ENCODE peak calls at places on chromosomes 1 and 21, in six cellular contexts. Z is NT2/D1, A is neural progenitor cell, S is uterus, O is H9, J is mucosa of descending colon. V is an unnamed sample. For H3K4me1, the result is how much of the 10 kb centered on the place peaks cover.

GRCh38 chr1:245461681-245462080 is 306.9 kb downstream of the KIF26B start:
- DNase-seq in Z (no peak), A (no peak), S (no peak), O (no peak), J (no peak), V (no peak)

GRCh38 chr1:86778510-86779218 is 74.3 kb downstream of the SH3GLB1 start:
- DNase-seq in Z (no peak), A (no peak), S (no peak), O (no peak), J (no peak), V (no peak)

GRCh38 chr1:165527251-165527650 is 16.5 kb upstream of the LRRC52 start:
- DNase-seq in Z (no peak), A (no peak), S (no peak), O (no peak), J (no peak), V (no peak)

GRCh38 chr1:18112611-18113010 is 5.0 kb downstream of the IGSF21 start:
- DNase-seq in Z (no peak), A (no peak), S (no peak), O (no peak), J (no peak), V (no peak)

GRCh38 chr1:5448486-5448885 is 543.7 kb downstream of the NPHP4 start:
- DNase-seq in Z (peak), A (peak), S (no peak), O (peak), J (peak), V (no peak)

GRCh38 chr1:196034080-196034706 is 574.0 kb downstream of the KCNT2 start:
- DNase-seq in Z (peak), A (peak), S (no peak), O (peak), J (no peak), V (no peak)

GRCh38 chr1:78070758-78071157 is 25.0 kb downstream of the GIPC2 start:
- DNase-seq in Z (no peak), A (no peak), S (no peak), O (no peak), J (no peak), V (no peak)

GRCh38 chr1:24782689-24783088 is 37.4 kb downstream of the CLIC4 start:
- DNase-seq in Z (no peak), A (no peak), S (no peak), O (no peak), J (no peak), V (no peak)

GRCh38 chr1:62912028-62912638 is 128.2 kb downstream of the ATG4C start:
- DNase-seq in Z (no peak), A (peak), S (no peak), O (no peak), J (no peak), V (no peak)

GRCh38 chr21:25862596-25862995 is 127.8 kb downstream of the GABPA start:
- DNase-seq in Z (peak), A (peak), S (no peak), O (no peak), J (no peak), V (no peak)

GRCh38 chr21:37087188-37087587 is 14.1 kb downstream of the TTC3 start:
- DNase-seq in Z (no peak), A (peak), S (no peak), O (no peak), J (peak), V (no peak)

GRCh38 chr1:168468822-168469221 is 75.0 kb downstream of the XCL2 start:
- DNase-seq in Z (no peak), A (no peak), S (no peak), O (no peak), J (no peak), V (no peak)
- H3K4me1 ChIP-seq in Z (under half), A (under half), S (under half), O (under half), J (under half), V (under half)

GRCh38 chr1:207862241-207862787 is 48.6 kb downstream of the CD34 start:
- DNase-seq in Z (no peak), A (no peak), S (no peak), O (no peak), J (no peak), V (no peak)
- H3K4me1 ChIP-seq in Z (under half), A (under half), S (under half), O (under half), J (under half), V (under half)

GRCh38 chr21:35222021-35222420 is 172.9 kb upstream of the RUNX1 start:
- DNase-seq in Z (no peak), A (no peak), S (no peak), O (no peak), J (no peak), V (no peak)
- H3K4me1 ChIP-seq in Z (under half), A (under half), S (under half), O (under half), J (under half), V (under half)

DNA sequence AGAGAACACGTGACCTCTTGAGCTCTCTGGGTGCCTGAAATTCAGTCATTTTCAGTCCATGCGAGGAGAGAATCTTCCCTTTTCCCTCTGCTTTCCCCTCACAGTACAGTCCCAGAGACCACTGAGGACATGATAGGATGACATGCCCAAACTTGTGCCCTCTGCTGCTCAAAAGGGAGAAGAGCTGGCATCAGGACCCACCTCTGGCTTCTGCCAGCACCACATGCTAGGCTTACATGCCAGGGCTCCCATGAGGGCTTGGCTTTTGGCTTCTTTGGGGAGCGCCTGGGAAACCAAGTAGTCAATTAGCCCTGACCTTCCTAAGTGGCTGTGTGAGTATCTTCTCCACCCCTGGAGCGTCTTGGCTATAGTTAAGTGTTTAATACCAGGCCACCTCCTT is 13.8 kb upstream of the KCNQ4 start:
- DNase-seq in Z (no peak), A (no peak), S (no peak), O (no peak), J (no peak), V (no peak)
- H3K4me1 ChIP-seq in Z (under half), A (under half), S (under half), O (under half), J (under half), V (under half)

GRCh38 chr1:228868731-228869024 is 133.4 kb downstream of the RHOU start:
- DNase-seq in Z (no peak), A (no peak), S (no peak), O (no peak), J (no peak), V (no peak)

GRCh38 chr1:228870041-228870713 is 134.9 kb downstream of the RHOU start:
- DNase-seq in Z (no peak), A (no peak), S (no peak), O (no peak), J (no peak), V (peak)

GRCh38 chr1:228867951-228868730 is 132.9 kb downstream of the RHOU start:
- DNase-seq in Z (no peak), A (no peak), S (no peak), O (peak), J (peak), V (peak)

GRCh38 chr1:228867093-228867950 is 132.0 kb downstream of the RHOU start:
- DNase-seq in Z (no peak), A (no peak), S (no peak), O (peak), J (no peak), V (peak)

DNA sequence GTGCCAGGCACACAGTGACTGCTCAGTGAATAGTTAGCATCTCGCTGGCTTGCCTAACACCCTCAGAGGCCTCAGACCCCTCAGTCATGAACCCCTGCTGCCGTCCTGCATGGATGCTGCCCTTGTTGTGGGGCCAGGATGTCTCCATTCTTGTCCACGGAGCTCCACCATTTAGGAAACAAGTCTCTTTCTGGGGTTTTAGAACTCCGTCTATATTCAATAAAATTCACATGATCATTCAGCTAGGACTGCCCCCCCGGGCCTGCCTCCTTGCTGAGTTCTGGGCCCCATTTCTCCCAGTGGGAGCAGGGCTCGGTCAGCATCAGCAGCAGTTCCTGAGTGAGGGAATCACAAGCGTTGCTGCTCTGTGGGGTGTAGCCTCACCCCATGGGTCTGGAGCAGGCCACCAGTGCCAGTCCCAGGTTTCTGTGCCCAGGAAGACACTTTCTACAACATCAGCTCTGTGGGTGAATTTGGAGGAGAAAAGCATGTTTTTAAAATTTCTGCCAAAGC is 134.1 kb downstream of the RHOU start:
- DNase-seq in Z (no peak), A (no peak), S (no peak), O (no peak), J (no peak), V (peak)
- H3K4me1 ChIP-seq in Z (under half), A (under half), S (under half), O (under half), J (under half), V (under half)

DNA sequence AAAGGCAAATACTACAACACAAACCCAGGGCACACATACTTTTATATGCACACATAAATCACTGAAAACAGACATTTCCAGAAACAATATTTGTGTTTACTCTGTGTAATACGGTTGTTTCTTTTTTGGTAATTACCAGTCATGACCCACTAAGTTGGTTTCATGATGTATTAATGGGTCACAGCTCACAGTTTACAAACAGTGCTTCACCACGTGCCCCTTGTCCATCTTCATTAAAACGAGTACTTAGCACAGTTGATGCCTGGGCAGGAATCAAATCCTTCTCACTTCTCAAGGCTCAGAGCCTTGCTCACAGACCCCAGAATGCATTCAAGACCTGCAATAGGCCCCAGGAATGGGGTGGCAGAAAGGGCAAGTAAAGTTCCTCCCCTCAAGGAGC is 13.8 kb downstream of the SSBP3 start:
- DNase-seq in Z (no peak), A (no peak), S (no peak), O (no peak), J (no peak), V (no peak)
- H3K4me1 ChIP-seq in Z (under half), A (under half), S (under half), O (under half), J (under half), V (under half)

DNA sequence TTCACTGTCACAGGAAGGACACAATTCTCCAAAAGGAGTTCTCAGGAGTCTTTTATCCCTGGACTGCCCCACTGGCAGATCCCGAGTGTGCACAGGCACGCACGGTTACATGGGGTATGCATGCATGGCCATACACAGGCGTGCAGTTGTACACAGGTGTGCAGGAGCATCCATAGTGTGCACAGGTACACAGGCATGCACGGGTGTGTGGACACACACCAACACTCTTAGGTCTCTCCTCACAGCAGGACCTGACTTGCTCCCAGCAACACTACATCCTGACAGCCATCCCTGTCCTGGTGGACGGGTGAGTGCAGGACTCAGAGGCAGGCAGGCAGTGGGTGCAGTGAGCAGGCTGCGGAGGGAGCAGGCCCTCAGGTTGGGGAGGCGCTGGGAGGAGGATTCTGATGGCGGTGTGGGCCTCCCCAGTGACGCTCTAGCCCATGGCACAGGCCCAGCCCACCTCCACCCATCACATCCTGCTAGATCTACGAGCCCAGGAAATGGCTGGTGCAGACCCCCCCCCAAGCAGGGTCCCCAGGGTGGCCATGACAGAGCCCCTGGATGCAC is 28.4 kb downstream of the SLC19A1 start:
- DNase-seq in Z (no peak), A (no peak), S (no peak), O (no peak), J (no peak), V (no peak)
- H3K4me1 ChIP-seq in Z (under half), A (under half), S (under half), O (under half), J (under half), V (under half)

V was measured in colonic mucosa.